ENCODE peak calls at places on chromosome 6, in five cellular contexts. G is PC-3, A is bronchial epithelial cell, S is IMR-90, Y is WERI-Rb-1. K is an unnamed sample.

GRCh38 chr6:137486388-137486787 is 7.8 kb downstream of the OLIG3 start:
- DNase-seq in G (no peak), A (no peak), S (no peak), Y (no peak), K (peak; percentile 53)

GRCh38 chr6:14944593-14944992 is 301.3 kb upstream of the JARID2 start:
- DNase-seq in G (peak; percentile 35), A (peak; percentile 87), S (no peak), Y (no peak), K (no peak)

GRCh38 chr6:73299171-73300073 is 36.4 kb upstream of the KHDC1 start:
- DNase-seq in G (no peak), A (no peak), S (no peak), Y (no peak), K (no peak)

GRCh38 chr6:43172127-43173007 is 1.3 kb downstream of the SRF start:
- DNase-seq in G (peak; percentile 36), A (peak; percentile 43), S (peak; percentile 27), Y (peak; percentile 76), K (peak; percentile 80)

GRCh38 chr6:33672808-33673207 is 38.7 kb downstream of the UQCC2 start:
- DNase-seq in G (peak; percentile 93), A (peak; percentile 93), S (peak; percentile 95), Y (no peak), K (peak; percentile 88)

GRCh38 chr6:38415231-38416005 is 224.3 kb downstream of the BTBD9 start:
- DNase-seq in G (no peak), A (no peak), S (peak; percentile 12), Y (no peak), K (no peak)

GRCh38 chr6:3962897-3963296 is 113.7 kb downstream of the FAM50B start:
- DNase-seq in G (peak; percentile 43), A (no peak), S (peak; percentile 28), Y (no peak), K (no peak)

GRCh38 chr6:168219167-168219566 is 100.4 kb downstream of the DACT2 start:
- DNase-seq in G (no peak), A (no peak), S (no peak), Y (no peak), K (no peak)

GRCh38 chr6:86010915-86011786 is 368.5 kb upstream of the SYNCRIP start:
- DNase-seq in G (no peak), A (no peak), S (no peak), Y (no peak), K (no peak)

GRCh38 chr6:107418118-107418517 is 41.2 kb downstream of the PDSS2 start:
- DNase-seq in G (peak; percentile 7), A (peak; percentile 6), S (peak; percentile 10), Y (peak; percentile 23), K (peak; percentile 63)

GRCh38 chr6:159788757-159789376 is 535 bp downstream of the TCP1 start:
- DNase-seq in G (peak; percentile 10), A (peak; percentile 22), S (peak; percentile 42), Y (no peak), K (peak; percentile 65)

GRCh38 chr6:53179961-53180651 is 31.5 kb upstream of the GCM1 start:
- DNase-seq in G (no peak), A (peak; percentile 92), S (peak; percentile 33), Y (no peak), K (no peak)

GRCh38 chr6:111057074-111057752 is 30.1 kb upstream of the SLC16A10 start:
- DNase-seq in G (peak; percentile 51), A (peak; percentile 55), S (peak; percentile 52), Y (peak; percentile 19), K (peak; percentile 60)

GRCh38 chr6:14770572-14770971 is 475.3 kb upstream of the JARID2 start:
- DNase-seq in G (no peak), A (no peak), S (peak; percentile 90), Y (no peak), K (no peak)

GRCh38 chr6:107746461-107747030 is 77.6 kb downstream of the SCML4 start:
- DNase-seq in G (no peak), A (no peak), S (no peak), Y (no peak), K (no peak)

GRCh38 chr6:115643762-115644161 is 416.9 kb downstream of the FRK start:
- DNase-seq in G (peak; percentile 66), A (peak; percentile 3), S (peak; percentile 50), Y (no peak), K (no peak)

GRCh38 chr6:108560463-108561308 is at the start of gene FOXO3:
- DNase-seq in G (peak; percentile 85), A (peak; percentile 74), S (peak; percentile 80), Y (peak; percentile 88), K (peak; percentile 96)

GRCh38 chr6:3841711-3842565 is 7.2 kb upstream of the FAM50B start:
- DNase-seq in G (peak; percentile 88), A (peak; percentile 78), S (peak; percentile 80), Y (no peak), K (no peak)

GRCh38 chr6:18753071-18753470 is 365.9 kb downstream of the RNF144B start:
- DNase-seq in G (no peak), A (no peak), S (no peak), Y (no peak), K (peak; percentile 57)

GRCh38 chr6:53579338-53579737 is 34.4 kb upstream of the GCLC start:
- DNase-seq in G (no peak), A (no peak), S (no peak), Y (no peak), K (no peak)

GRCh38 chr6:11042750-11043551 is 1.2 kb downstream of the ELOVL2 start:
- DNase-seq in G (no peak), A (no peak), S (peak; percentile 44), Y (peak; percentile 89), K (no peak)

GRCh38 chr6:168040856-168041496 is 38.0 kb downstream of the FRMD1 start:
- DNase-seq in G (no peak), A (no peak), S (no peak), Y (no peak), K (no peak)

GRCh38 chr6:34447915-34448314 is 18.0 kb upstream of the PACSIN1 start:
- DNase-seq in G (peak; percentile 30), A (no peak), S (no peak), Y (no peak), K (peak; percentile 75)

GRCh38 chr6:109458774-109459531 is 3.4 kb upstream of the MICAL1 start:
- DNase-seq in G (no peak), A (no peak), S (no peak), Y (no peak), K (peak; percentile 58)

GRCh38 chr6:85240787-85241186 is 209.1 kb upstream of the NT5E start:
- DNase-seq in G (no peak), A (no peak), S (no peak), Y (no peak), K (no peak)

GRCh38 chr6:142844065-142844755 is 100.8 kb downstream of the HIVEP2 start:
- DNase-seq in G (peak; percentile 46), A (no peak), S (peak; percentile 79), Y (no peak), K (no peak)

GRCh38 chr6:142845143-142845571 is 99.8 kb downstream of the HIVEP2 start:
- DNase-seq in G (peak; percentile 67), A (no peak), S (no peak), Y (no peak), K (no peak)

GRCh38 chr6:142846459-142846831 is 98.5 kb downstream of the HIVEP2 start:
- DNase-seq in G (peak; percentile 32), A (peak; percentile 80), S (peak; percentile 61), Y (no peak), K (no peak)

GRCh38 chr6:142846883-142847287 is 98.1 kb downstream of the HIVEP2 start:
- DNase-seq in G (peak; percentile 74), A (peak; percentile 92), S (peak; percentile 95), Y (peak; percentile 69), K (peak; percentile 52)

DNA sequence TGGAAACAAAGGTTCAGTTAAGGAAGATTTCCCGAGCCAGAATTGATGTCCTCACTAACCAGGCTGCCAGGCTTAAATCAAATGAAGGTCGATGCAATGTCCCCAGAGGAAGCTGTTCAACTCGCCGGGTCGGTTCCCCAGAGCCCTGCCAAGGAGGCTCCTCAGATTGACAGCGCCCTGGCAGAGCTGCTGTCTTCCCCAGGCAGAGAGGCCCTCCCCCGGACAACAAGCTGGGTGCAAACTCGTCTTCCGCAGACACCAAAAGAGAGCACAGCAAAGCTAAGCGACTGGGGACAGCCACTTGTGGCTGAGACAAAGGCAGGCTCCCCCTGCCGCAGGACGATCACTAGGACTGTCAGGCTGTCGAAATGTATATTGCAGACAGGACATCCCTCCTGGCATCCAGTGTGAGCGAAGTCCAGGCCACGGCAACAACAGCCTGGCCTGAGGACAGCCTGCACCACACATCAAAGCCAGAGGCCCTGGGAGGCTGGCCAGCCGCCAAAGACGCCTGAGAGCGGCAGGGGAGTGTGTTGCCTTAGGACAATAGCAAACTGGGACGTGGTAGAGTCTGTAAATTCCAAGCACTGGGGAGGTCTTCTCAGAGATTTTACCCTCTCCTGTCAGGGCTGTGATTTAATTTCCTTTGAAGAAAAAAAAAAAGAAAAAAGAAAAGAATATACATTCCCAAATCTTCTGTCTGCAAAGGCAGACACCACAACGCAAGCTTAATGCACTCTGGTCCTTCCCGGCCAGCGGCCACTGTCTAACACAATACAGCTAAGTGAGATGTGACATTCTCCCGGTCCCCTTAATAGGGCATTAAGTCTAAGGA is 99.1 kb downstream of the HIVEP2 start:
- DNase-seq in G (peak; percentile 80), A (no peak), S (peak; percentile 70), Y (peak; percentile 27), K (peak; percentile 87)
- H3K4me3 ChIP-seq in G (peak overlapping the region; percentile 64), A (no peak overlapping the region), S (peak overlapping the region; percentile 2), Y (peak overlapping the region; percentile 30), K (peak overlapping the region; percentile 4)

GRCh38 chr6:100461273-100461919 is 3.3 kb downstream of the SIM1 start:
- DNase-seq in G (no peak), A (no peak), S (no peak), Y (peak; percentile 63), K (peak; percentile 84)
- H3K4me3 ChIP-seq in G (no peak overlapping the region), A (no peak overlapping the region), S (no peak overlapping the region), Y (peak overlapping the region; percentile 44), K (peak overlapping the region; percentile 78)

GRCh38 chr6:81751388-81752083 is 945 bp downstream of the TENT5A start:
- DNase-seq in G (peak; percentile 41), A (no peak), S (peak; percentile 38), Y (peak; percentile 18), K (peak; percentile 76)

GRCh38 chr6:81749704-81750103 is 2.8 kb downstream of the TENT5A start:
- DNase-seq in G (no peak), A (no peak), S (no peak), Y (no peak), K (no peak)

GRCh38 chr6:81750660-81751387 is 1.7 kb downstream of the TENT5A start:
- DNase-seq in G (peak; percentile 57), A (peak; percentile 73), S (peak; percentile 18), Y (no peak), K (no peak)

GRCh38 chr6:81748946-81749345 is 3.5 kb downstream of the TENT5A start:
- DNase-seq in G (no peak), A (no peak), S (no peak), Y (no peak), K (no peak)

GRCh38 chr6:81750201-81750600 is 2.3 kb downstream of the TENT5A start:
- DNase-seq in G (no peak), A (no peak), S (no peak), Y (no peak), K (no peak)
- H3K4me3 ChIP-seq in G (peak overlapping the region; percentile 77), A (peak overlapping the region; percentile 89), S (peak overlapping the region; percentile 92), Y (no peak overlapping the region), K (peak overlapping the region; percentile 96)

DNA sequence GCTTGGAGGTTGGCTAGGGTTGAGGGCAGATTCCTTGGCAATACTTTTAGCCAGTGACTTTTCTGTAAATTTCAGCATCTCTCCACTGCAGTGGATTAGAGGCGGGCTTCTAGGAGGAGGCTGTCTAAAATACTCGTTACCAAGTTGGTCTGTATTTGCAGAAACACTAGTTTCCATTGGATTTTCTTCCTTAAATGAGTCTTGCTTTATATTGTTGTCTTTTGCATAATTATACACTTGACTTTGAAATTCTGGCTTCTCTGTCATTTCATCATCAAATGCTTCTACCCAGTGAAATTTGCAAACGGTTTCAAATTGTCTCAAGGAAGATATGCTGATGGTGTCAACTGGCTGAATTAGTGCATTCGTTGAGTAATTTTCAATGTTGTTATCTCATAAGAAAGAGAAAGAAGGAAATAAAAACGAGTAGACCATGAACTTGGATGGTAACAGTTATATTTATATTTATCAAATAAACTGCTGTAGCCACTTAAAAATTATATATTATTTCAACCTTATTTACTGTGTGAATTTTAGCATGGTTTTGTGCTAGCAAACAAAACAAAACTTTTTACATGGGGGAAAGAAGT is 10.8 kb downstream of the CAGE1 start:
- DNase-seq in G (no peak), A (no peak), S (no peak), Y (no peak), K (no peak)
- H3K4me3 ChIP-seq in G (no peak overlapping the region), A (no peak overlapping the region), S (no peak overlapping the region), Y (no peak overlapping the region), K (no peak overlapping the region)